ENCODE peak calls at places on chromosomes 11 and 22, in nine cellular contexts. H is AML-193, J is hippocampal formation, G is hepatocyte, Q is Calu3, T is non-pigmented ciliary epithelial cell, A is IMR-90, Z is ACHN, Y is stromal cell of bone marrow. I is an unnamed sample.

GRCh38 chr11:112368402-112368801 is 107.7 kb upstream of the PLET1 start:
- DNase-seq in H (no peak), J (no peak), G (peak; percentile 29), Q (no peak), T (no peak), A (no peak), Z (no peak), Y (no peak), I (no peak)

GRCh38 chr11:75040167-75040770 is 51.5 kb downstream of the NEU3 start:
- DNase-seq in H (no peak), J (no peak), G (no peak), Q (no peak), T (no peak), A (no peak), Z (no peak), Y (no peak), I (no peak)

GRCh38 chr11:77467993-77468392 is 5.9 kb downstream of the PAK1 start:
- DNase-seq in H (peak; percentile 9), J (no peak), G (no peak), Q (no peak), T (no peak), A (no peak), Z (no peak), Y (no peak), I (no peak)

GRCh38 chr11:77199346-77199745 is 71.3 kb downstream of the MYO7A start:
- DNase-seq in H (no peak), J (no peak), G (no peak), Q (no peak), T (no peak), A (no peak), Z (no peak), Y (no peak), I (no peak)

GRCh38 chr11:134632347-134633119 is 220.5 kb upstream of the B3GAT1 start:
- DNase-seq in H (no peak), J (no peak), G (no peak), Q (no peak), T (no peak), A (no peak), Z (no peak), Y (no peak), I (no peak)

GRCh38 chr11:116300252-116300651 is 472.5 kb downstream of the BUD13 start:
- DNase-seq in H (no peak), J (no peak), G (no peak), Q (no peak), T (no peak), A (no peak), Z (no peak), Y (no peak), I (no peak)

GRCh38 chr11:124475265-124475664 is 29.8 kb upstream of the OR8B8 start:
- DNase-seq in H (no peak), J (no peak), G (no peak), Q (no peak), T (no peak), A (no peak), Z (no peak), Y (no peak), I (no peak)

GRCh38 chr11:117097567-117098268 is 510 bp downstream of the SIK3 start:
- DNase-seq in H (no peak), J (no peak), G (peak; percentile 70), Q (peak; percentile 18), T (no peak), A (no peak), Z (peak; percentile 39), Y (no peak), I (no peak)

GRCh38 chr22:32132783-32133182 is 26.3 kb downstream of the C22orf42 start:
- DNase-seq in H (no peak), J (no peak), G (no peak), Q (no peak), T (no peak), A (no peak), Z (no peak), Y (no peak), I (no peak)

GRCh38 chr11:27392278-27392677 is 29.3 kb upstream of the CCDC34 start:
- DNase-seq in H (no peak), J (no peak), G (no peak), Q (no peak), T (no peak), A (no peak), Z (no peak), Y (no peak), I (no peak)

GRCh38 chr22:47316020-47316419 is 553.6 kb downstream of the TBC1D22A start:
- DNase-seq in H (no peak), J (no peak), G (no peak), Q (no peak), T (no peak), A (no peak), Z (no peak), Y (no peak), I (no peak)

I was measured in HuH-7.5.